ENCODE peak calls at places on chromosomes 7 and 10, in five cellular contexts. One of them, this sample, is unnamed.

GRCh38 chr7:43569424-43569823 is 13.5 kb upstream of the STK17A start:
- DNase-seq in GM23248: peak
- DNase-seq in GM23338: no peak
- DNase-seq in neuronal stem cell: no peak
- DNase-seq in osteoblast: peak
- DNase-seq in this sample: peak

GRCh38 chr10:130339091-130339490 is 202.9 kb downstream of the GLRX3 start:
- DNase-seq in osteoblast: no peak
- DNase-seq in GM23338: no peak
- DNase-seq in GM23248: no peak
- DNase-seq in neuronal stem cell: no peak
- DNase-seq in this sample: no peak

GRCh38 chr7:2157473-2158279 is 75.1 kb downstream of the MAD1L1 start:
- DNase-seq in osteoblast: peak
- DNase-seq in neuronal stem cell: no peak
- DNase-seq in GM23338: no peak
- DNase-seq in GM23248: peak
- DNase-seq in this sample: no peak

GRCh38 chr7:55573526-55573925 is 1.2 kb upstream of the VOPP1 start:
- DNase-seq in GM23338: no peak
- DNase-seq in GM23248: peak
- DNase-seq in neuronal stem cell: no peak
- DNase-seq in osteoblast: no peak
- DNase-seq in this sample: no peak

GRCh38 chr10:30701471-30702173 is 72.1 kb upstream of the LYZL2 start:
- DNase-seq in osteoblast: peak
- DNase-seq in GM23248: peak
- DNase-seq in GM23338: no peak
- DNase-seq in neuronal stem cell: no peak
- DNase-seq in this sample: no peak

GRCh38 chr10:91573320-91573719 is 59.6 kb downstream of the PPP1R3C start:
- DNase-seq in neuronal stem cell: no peak
- DNase-seq in GM23338: no peak
- DNase-seq in GM23248: no peak
- DNase-seq in osteoblast: no peak
- DNase-seq in this sample: no peak

GRCh38 chr10:46552526-46553237 is 3.8 kb downstream of the GPRIN2 start:
- DNase-seq in osteoblast: peak
- DNase-seq in GM23338: no peak
- DNase-seq in neuronal stem cell: no peak
- DNase-seq in GM23248: no peak
- DNase-seq in this sample: no peak

GRCh38 chr10:115950320-115950719 is 322.7 kb downstream of the GFRA1 start:
- DNase-seq in GM23248: no peak
- DNase-seq in neuronal stem cell: no peak
- DNase-seq in GM23338: no peak
- DNase-seq in osteoblast: peak
- DNase-seq in this sample: no peak

GRCh38 chr10:5645944-5646617 is 20.3 kb downstream of the ASB13 start:
- DNase-seq in neuronal stem cell: no peak
- DNase-seq in GM23338: no peak
- DNase-seq in GM23248: no peak
- DNase-seq in osteoblast: no peak
- DNase-seq in this sample: no peak

GRCh38 chr7:67343566-67343965 is 346.9 kb downstream of the TYW1 start:
- DNase-seq in GM23248: no peak
- DNase-seq in neuronal stem cell: no peak
- DNase-seq in osteoblast: no peak
- DNase-seq in GM23338: no peak
- DNase-seq in this sample: no peak

GRCh38 chr7:150986099-150986512 is 4.7 kb upstream of the NOS3 start:
- DNase-seq in GM23338: peak
- DNase-seq in osteoblast: peak
- DNase-seq in neuronal stem cell: no peak
- DNase-seq in GM23248: peak
- DNase-seq in this sample: no peak

GRCh38 chr7:134920026-134920758 is 66.1 kb upstream of the AGBL3 start:
- DNase-seq in neuronal stem cell: no peak
- DNase-seq in osteoblast: peak
- DNase-seq in GM23248: peak
- DNase-seq in GM23338: no peak
- DNase-seq in this sample: no peak

GRCh38 chr10:121457729-121458128 is 140.5 kb downstream of the FGFR2 start:
- DNase-seq in GM23338: no peak
- DNase-seq in neuronal stem cell: no peak
- DNase-seq in GM23248: no peak
- DNase-seq in osteoblast: no peak
- DNase-seq in this sample: no peak
- H3K4me2 ChIP-seq in GM23338: no peak
- H3K4me2 ChIP-seq in neuronal stem cell: no peak
- H3K4me2 ChIP-seq in GM23248: no peak
- H3K4me2 ChIP-seq in osteoblast: no peak
- H3K4me2 ChIP-seq in this sample: no peak

GRCh38 chr7:117229350-117229749 is 93.5 kb downstream of the WNT2 start:
- DNase-seq in osteoblast: no peak
- DNase-seq in neuronal stem cell: no peak
- DNase-seq in GM23248: peak
- DNase-seq in GM23338: no peak
- DNase-seq in this sample: no peak

GRCh38 chr7:117227091-117227490 is 95.8 kb downstream of the WNT2 start:
- DNase-seq in GM23338: no peak
- DNase-seq in GM23248: peak
- DNase-seq in neuronal stem cell: no peak
- DNase-seq in osteoblast: no peak
- DNase-seq in this sample: no peak

GRCh38 chr7:117231047-117231359 is 91.9 kb downstream of the WNT2 start:
- DNase-seq in neuronal stem cell: no peak
- DNase-seq in GM23248: peak
- DNase-seq in GM23338: no peak
- DNase-seq in osteoblast: no peak
- DNase-seq in this sample: no peak

GRCh38 chr7:117225536-117225935 is 97.3 kb downstream of the WNT2 start:
- DNase-seq in GM23248: no peak
- DNase-seq in osteoblast: no peak
- DNase-seq in neuronal stem cell: no peak
- DNase-seq in GM23338: no peak
- DNase-seq in this sample: no peak

GRCh38 chr7:117230276-117231046 is 92.4 kb downstream of the WNT2 start:
- DNase-seq in neuronal stem cell: no peak
- DNase-seq in GM23338: no peak
- DNase-seq in GM23248: peak
- DNase-seq in osteoblast: no peak
- DNase-seq in this sample: no peak
- H3K27ac ChIP-seq in neuronal stem cell: no peak
- H3K27ac ChIP-seq in GM23338: no peak
- H3K27ac ChIP-seq in GM23248: peak
- H3K27ac ChIP-seq in osteoblast: peak
- H3K27ac ChIP-seq in this sample: no peak

GRCh38 chr7:33901847-33902246 is 3.5 kb upstream of the BMPER start:
- DNase-seq in GM23248: no peak
- DNase-seq in neuronal stem cell: no peak
- DNase-seq in osteoblast: no peak
- DNase-seq in GM23338: peak
- DNase-seq in this sample: no peak

GRCh38 chr7:33905389-33906032 is at the start of gene BMPER:
- DNase-seq in GM23248: peak
- DNase-seq in neuronal stem cell: peak
- DNase-seq in osteoblast: peak
- DNase-seq in GM23338: peak
- DNase-seq in this sample: no peak

GRCh38 chr7:33906697-33907096 is 1.4 kb downstream of the BMPER start:
- DNase-seq in GM23248: no peak
- DNase-seq in neuronal stem cell: no peak
- DNase-seq in GM23338: no peak
- DNase-seq in osteoblast: no peak
- DNase-seq in this sample: no peak

GRCh38 chr7:33904680-33905388 is 505 bp upstream of the BMPER start:
- DNase-seq in GM23248: peak
- DNase-seq in neuronal stem cell: peak
- DNase-seq in GM23338: peak
- DNase-seq in osteoblast: peak
- DNase-seq in this sample: no peak

DNA sequence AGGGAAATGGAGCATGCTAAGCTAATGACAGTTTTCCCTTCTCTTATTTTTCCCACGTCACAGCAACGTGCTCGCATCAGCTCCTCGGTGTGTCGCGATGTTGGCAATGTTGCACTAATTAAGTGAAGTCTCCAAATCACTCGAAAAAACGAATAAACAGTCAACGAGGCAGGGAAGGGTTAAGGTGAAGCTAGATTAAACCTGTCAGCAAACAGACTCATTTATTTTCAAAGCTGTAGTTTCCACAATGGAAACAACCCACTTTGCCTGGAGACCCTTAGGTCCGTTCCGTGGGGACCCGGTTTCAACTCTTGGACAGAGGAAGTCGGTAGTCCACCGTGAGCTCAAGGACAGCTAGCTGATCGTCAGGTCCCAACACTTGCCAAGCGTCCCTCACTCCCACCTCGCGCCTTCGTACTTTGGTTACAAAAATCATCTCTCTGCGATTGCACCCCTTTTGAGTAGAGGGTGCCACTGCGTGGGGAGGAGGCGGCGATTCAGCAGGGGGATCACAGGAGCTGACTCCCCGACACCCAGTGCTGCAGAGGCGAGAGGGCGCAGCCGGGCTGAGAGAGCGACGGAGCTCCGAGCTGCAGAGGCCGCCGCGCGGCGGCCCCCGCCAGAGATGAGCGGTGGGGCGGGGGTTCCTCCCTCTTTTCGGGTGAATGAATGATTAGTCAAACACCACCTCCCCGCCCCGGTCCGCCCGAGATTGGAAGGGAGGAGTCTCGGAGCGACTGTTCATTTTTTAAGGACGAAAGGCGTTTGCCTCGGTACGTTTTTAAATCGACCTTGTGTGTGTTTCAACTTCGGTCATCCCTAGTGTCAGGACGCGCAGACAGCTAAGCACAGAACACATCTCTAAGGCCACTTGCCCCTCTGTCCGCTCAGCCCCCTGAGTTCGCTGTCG is 1.3 kb upstream of the BMPER start:
- DNase-seq in GM23338: peak
- DNase-seq in GM23248: peak
- DNase-seq in neuronal stem cell: peak
- DNase-seq in osteoblast: peak
- DNase-seq in this sample: no peak
- H3K4me2 ChIP-seq in GM23338: peak
- H3K4me2 ChIP-seq in GM23248: peak
- H3K4me2 ChIP-seq in neuronal stem cell: peak
- H3K4me2 ChIP-seq in osteoblast: peak
- H3K4me2 ChIP-seq in this sample: peak

DNA sequence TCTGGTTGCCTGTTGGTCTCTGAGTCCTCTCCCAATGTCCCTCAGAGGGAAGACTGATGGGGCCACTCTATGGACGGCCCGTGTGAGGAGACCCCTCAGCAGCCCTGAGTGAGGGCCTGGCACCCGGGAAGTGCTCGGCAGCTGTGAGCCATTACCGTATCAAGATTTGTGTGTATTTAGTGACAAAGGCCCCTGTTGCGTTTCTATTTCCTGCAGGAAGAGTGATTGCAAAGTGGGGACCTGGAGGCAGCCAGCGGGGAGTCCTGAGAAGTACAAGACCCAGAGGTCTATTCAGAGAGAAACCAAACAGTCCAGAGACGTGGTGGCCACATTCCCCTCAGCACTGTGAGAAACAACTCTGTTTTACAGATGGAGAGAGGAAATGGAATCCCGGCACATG is 51.1 kb upstream of the CHST15 start:
- DNase-seq in neuronal stem cell: no peak
- DNase-seq in GM23338: no peak
- DNase-seq in osteoblast: no peak
- DNase-seq in GM23248: no peak
- DNase-seq in this sample: no peak
- H3K27ac ChIP-seq in neuronal stem cell: no peak
- H3K27ac ChIP-seq in GM23338: no peak
- H3K27ac ChIP-seq in osteoblast: no peak
- H3K27ac ChIP-seq in GM23248: no peak
- H3K27ac ChIP-seq in this sample: no peak

GRCh38 chr7:64206903-64207302 is at the start of gene ZNF735:
- DNase-seq in neuronal stem cell: no peak
- DNase-seq in GM23338: no peak
- DNase-seq in GM23248: no peak
- DNase-seq in osteoblast: no peak
- DNase-seq in this sample: no peak
- H3K4me2 ChIP-seq in neuronal stem cell: no peak
- H3K4me2 ChIP-seq in GM23338: no peak
- H3K4me2 ChIP-seq in GM23248: no peak
- H3K4me2 ChIP-seq in osteoblast: no peak
- H3K4me2 ChIP-seq in this sample: no peak

This sample was measured in keratinocyte.